ENCODE peak calls at places on chromosomes 16 and 17, in five cellular contexts. One of them, this sample, is unnamed.

GRCh38 chr17:6361733-6362132 is 73.2 kb downstream of the AIPL1 start:
- DNase-seq in activated T-helper 2 cell treated with anti-CD3 and anti-CD28 coated beads, Interferon-gamma antibody, Interleukin-2, Interleukin-4, amounts not matched to agents 10 μg/mL and 5 μg/mL and 100 μg/mL, durations not matched to agents 14 hours and 24 hours and 36 hours: no peak
- DNase-seq in OCI-M1: no peak
- DNase-seq in PC-9: no peak
- DNase-seq in HT-29: no peak
- DNase-seq in this sample: no peak

GRCh38 chr17:82301300-82301915 is 16.0 kb downstream of the CD7 start:
- DNase-seq in activated T-helper 2 cell treated with anti-CD3 and anti-CD28 coated beads, Interferon-gamma antibody, Interleukin-2, Interleukin-4, amounts not matched to agents 10 μg/mL and 5 μg/mL and 100 μg/mL, durations not matched to agents 14 hours and 24 hours and 36 hours: no peak
- DNase-seq in OCI-M1: no peak
- DNase-seq in PC-9: no peak
- DNase-seq in HT-29: no peak
- DNase-seq in this sample: no peak

GRCh38 chr17:79849953-79850352 is 10.7 kb upstream of the CBX4 start:
- DNase-seq in activated T-helper 2 cell treated with anti-CD3 and anti-CD28 coated beads, Interferon-gamma antibody, Interleukin-2, Interleukin-4, amounts not matched to agents 10 μg/mL and 5 μg/mL and 100 μg/mL, durations not matched to agents 14 hours and 24 hours and 36 hours: no peak
- DNase-seq in OCI-M1: no peak
- DNase-seq in PC-9: no peak
- DNase-seq in HT-29: no peak
- DNase-seq in this sample: no peak

GRCh38 chr16:67942200-67942509 is 1.8 kb downstream of the LCAT start:
- DNase-seq in activated T-helper 2 cell treated with anti-CD3 and anti-CD28 coated beads, Interferon-gamma antibody, Interleukin-2, Interleukin-4, amounts not matched to agents 10 μg/mL and 5 μg/mL and 100 μg/mL, durations not matched to agents 14 hours and 24 hours and 36 hours: peak; percentile 26
- DNase-seq in OCI-M1: peak; percentile 66
- DNase-seq in PC-9: peak; percentile 38
- DNase-seq in HT-29: peak; percentile 60
- DNase-seq in this sample: peak; percentile 54

GRCh38 chr17:29069526-29070041 is 26.6 kb downstream of the PIPOX start:
- DNase-seq in activated T-helper 2 cell treated with anti-CD3 and anti-CD28 coated beads, Interferon-gamma antibody, Interleukin-2, Interleukin-4, amounts not matched to agents 10 μg/mL and 5 μg/mL and 100 μg/mL, durations not matched to agents 14 hours and 24 hours and 36 hours: no peak
- DNase-seq in OCI-M1: no peak
- DNase-seq in PC-9: no peak
- DNase-seq in HT-29: peak; percentile 19
- DNase-seq in this sample: no peak

GRCh38 chr17:67460097-67460496 is 83.0 kb downstream of the PITPNC1 start:
- DNase-seq in activated T-helper 2 cell treated with anti-CD3 and anti-CD28 coated beads, Interferon-gamma antibody, Interleukin-2, Interleukin-4, amounts not matched to agents 10 μg/mL and 5 μg/mL and 100 μg/mL, durations not matched to agents 14 hours and 24 hours and 36 hours: no peak
- DNase-seq in OCI-M1: no peak
- DNase-seq in PC-9: no peak
- DNase-seq in HT-29: no peak
- DNase-seq in this sample: no peak

GRCh38 chr16:17560548-17560947 is 89.8 kb upstream of the XYLT1 start:
- DNase-seq in activated T-helper 2 cell treated with anti-CD3 and anti-CD28 coated beads, Interferon-gamma antibody, Interleukin-2, Interleukin-4, amounts not matched to agents 10 μg/mL and 5 μg/mL and 100 μg/mL, durations not matched to agents 14 hours and 24 hours and 36 hours: no peak
- DNase-seq in OCI-M1: no peak
- DNase-seq in PC-9: no peak
- DNase-seq in HT-29: no peak
- DNase-seq in this sample: no peak

GRCh38 chr17:57735707-57736106 is 9.4 kb downstream of the CCDC182 start:
- DNase-seq in activated T-helper 2 cell treated with anti-CD3 and anti-CD28 coated beads, Interferon-gamma antibody, Interleukin-2, Interleukin-4, amounts not matched to agents 10 μg/mL and 5 μg/mL and 100 μg/mL, durations not matched to agents 14 hours and 24 hours and 36 hours: no peak
- DNase-seq in OCI-M1: peak; percentile 38
- DNase-seq in PC-9: no peak
- DNase-seq in HT-29: peak; percentile 31
- DNase-seq in this sample: no peak

GRCh38 chr16:66486773-66487579 is 59.9 kb downstream of the BEAN1 start:
- DNase-seq in activated T-helper 2 cell treated with anti-CD3 and anti-CD28 coated beads, Interferon-gamma antibody, Interleukin-2, Interleukin-4, amounts not matched to agents 10 μg/mL and 5 μg/mL and 100 μg/mL, durations not matched to agents 14 hours and 24 hours and 36 hours: no peak
- DNase-seq in OCI-M1: peak; percentile 35
- DNase-seq in PC-9: peak; percentile 92
- DNase-seq in HT-29: no peak
- DNase-seq in this sample: no peak

GRCh38 chr17:82441686-82442487 is 8.7 kb downstream of the CYBC1 start:
- DNase-seq in activated T-helper 2 cell treated with anti-CD3 and anti-CD28 coated beads, Interferon-gamma antibody, Interleukin-2, Interleukin-4, amounts not matched to agents 10 μg/mL and 5 μg/mL and 100 μg/mL, durations not matched to agents 14 hours and 24 hours and 36 hours: no peak
- DNase-seq in OCI-M1: no peak
- DNase-seq in PC-9: no peak
- DNase-seq in HT-29: no peak
- DNase-seq in this sample: no peak

GRCh38 chr17:12963505-12963904 is 54.3 kb downstream of the ELAC2 start:
- DNase-seq in activated T-helper 2 cell treated with anti-CD3 and anti-CD28 coated beads, Interferon-gamma antibody, Interleukin-2, Interleukin-4, amounts not matched to agents 10 μg/mL and 5 μg/mL and 100 μg/mL, durations not matched to agents 14 hours and 24 hours and 36 hours: no peak
- DNase-seq in OCI-M1: no peak
- DNase-seq in PC-9: no peak
- DNase-seq in HT-29: no peak
- DNase-seq in this sample: peak; percentile 76

GRCh38 chr16:88924834-88925539 is 52.0 kb downstream of the CBFA2T3 start:
- DNase-seq in activated T-helper 2 cell treated with anti-CD3 and anti-CD28 coated beads, Interferon-gamma antibody, Interleukin-2, Interleukin-4, amounts not matched to agents 10 μg/mL and 5 μg/mL and 100 μg/mL, durations not matched to agents 14 hours and 24 hours and 36 hours: no peak
- DNase-seq in OCI-M1: no peak
- DNase-seq in PC-9: peak; percentile 91
- DNase-seq in HT-29: no peak
- DNase-seq in this sample: peak; percentile 82

GRCh38 chr17:49156256-49156655 is 23.7 kb downstream of the B4GALNT2 start:
- DNase-seq in activated T-helper 2 cell treated with anti-CD3 and anti-CD28 coated beads, Interferon-gamma antibody, Interleukin-2, Interleukin-4, amounts not matched to agents 10 μg/mL and 5 μg/mL and 100 μg/mL, durations not matched to agents 14 hours and 24 hours and 36 hours: no peak
- DNase-seq in OCI-M1: no peak
- DNase-seq in PC-9: no peak
- DNase-seq in HT-29: no peak
- DNase-seq in this sample: no peak

GRCh38 chr17:7845359-7846062 is 9.4 kb upstream of the TMEM88 start:
- DNase-seq in activated T-helper 2 cell treated with anti-CD3 and anti-CD28 coated beads, Interferon-gamma antibody, Interleukin-2, Interleukin-4, amounts not matched to agents 10 μg/mL and 5 μg/mL and 100 μg/mL, durations not matched to agents 14 hours and 24 hours and 36 hours: no peak
- DNase-seq in OCI-M1: no peak
- DNase-seq in PC-9: no peak
- DNase-seq in HT-29: no peak
- DNase-seq in this sample: no peak

GRCh38 chr17:53472586-53472985 is 350.1 kb upstream of the KIF2B start:
- DNase-seq in activated T-helper 2 cell treated with anti-CD3 and anti-CD28 coated beads, Interferon-gamma antibody, Interleukin-2, Interleukin-4, amounts not matched to agents 10 μg/mL and 5 μg/mL and 100 μg/mL, durations not matched to agents 14 hours and 24 hours and 36 hours: no peak
- DNase-seq in OCI-M1: no peak
- DNase-seq in PC-9: no peak
- DNase-seq in HT-29: no peak
- DNase-seq in this sample: no peak

GRCh38 chr17:79127534-79128135 is 53.0 kb downstream of the ENGASE start:
- DNase-seq in activated T-helper 2 cell treated with anti-CD3 and anti-CD28 coated beads, Interferon-gamma antibody, Interleukin-2, Interleukin-4, amounts not matched to agents 10 μg/mL and 5 μg/mL and 100 μg/mL, durations not matched to agents 14 hours and 24 hours and 36 hours: no peak
- DNase-seq in OCI-M1: no peak
- DNase-seq in PC-9: no peak
- DNase-seq in HT-29: no peak
- DNase-seq in this sample: no peak

GRCh38 chr17:59504821-59505220 is 60.6 kb upstream of the DHX40 start:
- DNase-seq in activated T-helper 2 cell treated with anti-CD3 and anti-CD28 coated beads, Interferon-gamma antibody, Interleukin-2, Interleukin-4, amounts not matched to agents 10 μg/mL and 5 μg/mL and 100 μg/mL, durations not matched to agents 14 hours and 24 hours and 36 hours: no peak
- DNase-seq in OCI-M1: no peak
- DNase-seq in PC-9: no peak
- DNase-seq in HT-29: no peak
- DNase-seq in this sample: no peak

GRCh38 chr17:41678907-41679739 is 9.6 kb upstream of the EIF1 start:
- DNase-seq in activated T-helper 2 cell treated with anti-CD3 and anti-CD28 coated beads, Interferon-gamma antibody, Interleukin-2, Interleukin-4, amounts not matched to agents 10 μg/mL and 5 μg/mL and 100 μg/mL, durations not matched to agents 14 hours and 24 hours and 36 hours: peak; percentile 79
- DNase-seq in OCI-M1: peak; percentile 98
- DNase-seq in PC-9: peak; percentile 67
- DNase-seq in HT-29: peak; percentile 40
- DNase-seq in this sample: peak; percentile 20

GRCh38 chr17:74566132-74566753 is 1.1 kb downstream of the CD300H start:
- DNase-seq in activated T-helper 2 cell treated with anti-CD3 and anti-CD28 coated beads, Interferon-gamma antibody, Interleukin-2, Interleukin-4, amounts not matched to agents 10 μg/mL and 5 μg/mL and 100 μg/mL, durations not matched to agents 14 hours and 24 hours and 36 hours: no peak
- DNase-seq in OCI-M1: peak; percentile 57
- DNase-seq in PC-9: peak; percentile 22
- DNase-seq in HT-29: peak; percentile 51
- DNase-seq in this sample: peak; percentile 73

GRCh38 chr16:88558457-88559442 is 11.5 kb upstream of the ZC3H18 start:
- DNase-seq in activated T-helper 2 cell treated with anti-CD3 and anti-CD28 coated beads, Interferon-gamma antibody, Interleukin-2, Interleukin-4, amounts not matched to agents 10 μg/mL and 5 μg/mL and 100 μg/mL, durations not matched to agents 14 hours and 24 hours and 36 hours: no peak
- DNase-seq in OCI-M1: peak; percentile 84
- DNase-seq in PC-9: peak; percentile 65
- DNase-seq in HT-29: peak; percentile 85
- DNase-seq in this sample: peak; percentile 32

GRCh38 chr17:57655564-57655963 is 89.5 kb downstream of the CCDC182 start:
- DNase-seq in activated T-helper 2 cell treated with anti-CD3 and anti-CD28 coated beads, Interferon-gamma antibody, Interleukin-2, Interleukin-4, amounts not matched to agents 10 μg/mL and 5 μg/mL and 100 μg/mL, durations not matched to agents 14 hours and 24 hours and 36 hours: no peak
- DNase-seq in OCI-M1: no peak
- DNase-seq in PC-9: no peak
- DNase-seq in HT-29: no peak
- DNase-seq in this sample: no peak

GRCh38 chr16:29736112-29736511 is 9.7 kb downstream of the C16orf54 start:
- DNase-seq in activated T-helper 2 cell treated with anti-CD3 and anti-CD28 coated beads, Interferon-gamma antibody, Interleukin-2, Interleukin-4, amounts not matched to agents 10 μg/mL and 5 μg/mL and 100 μg/mL, durations not matched to agents 14 hours and 24 hours and 36 hours: no peak
- DNase-seq in OCI-M1: no peak
- DNase-seq in PC-9: no peak
- DNase-seq in HT-29: no peak
- DNase-seq in this sample: no peak

GRCh38 chr17:61401280-61402072 is 1.8 kb downstream of the TBX2 start:
- DNase-seq in activated T-helper 2 cell treated with anti-CD3 and anti-CD28 coated beads, Interferon-gamma antibody, Interleukin-2, Interleukin-4, amounts not matched to agents 10 μg/mL and 5 μg/mL and 100 μg/mL, durations not matched to agents 14 hours and 24 hours and 36 hours: no peak
- DNase-seq in OCI-M1: no peak
- DNase-seq in PC-9: no peak
- DNase-seq in HT-29: no peak
- DNase-seq in this sample: no peak

GRCh38 chr16:21175397-21175796 is 16.9 kb downstream of the LDAF1 start:
- DNase-seq in activated T-helper 2 cell treated with anti-CD3 and anti-CD28 coated beads, Interferon-gamma antibody, Interleukin-2, Interleukin-4, amounts not matched to agents 10 μg/mL and 5 μg/mL and 100 μg/mL, durations not matched to agents 14 hours and 24 hours and 36 hours: no peak
- DNase-seq in OCI-M1: no peak
- DNase-seq in PC-9: no peak
- DNase-seq in HT-29: no peak
- DNase-seq in this sample: no peak

GRCh38 chr16:74837056-74837455 is 62.4 kb upstream of the FA2H start:
- DNase-seq in activated T-helper 2 cell treated with anti-CD3 and anti-CD28 coated beads, Interferon-gamma antibody, Interleukin-2, Interleukin-4, amounts not matched to agents 10 μg/mL and 5 μg/mL and 100 μg/mL, durations not matched to agents 14 hours and 24 hours and 36 hours: no peak
- DNase-seq in OCI-M1: no peak
- DNase-seq in PC-9: no peak
- DNase-seq in HT-29: no peak
- DNase-seq in this sample: peak; percentile 2

GRCh38 chr17:34178047-34178446 is 77.0 kb upstream of the CCL2 start:
- DNase-seq in activated T-helper 2 cell treated with anti-CD3 and anti-CD28 coated beads, Interferon-gamma antibody, Interleukin-2, Interleukin-4, amounts not matched to agents 10 μg/mL and 5 μg/mL and 100 μg/mL, durations not matched to agents 14 hours and 24 hours and 36 hours: no peak
- DNase-seq in OCI-M1: peak; percentile 17
- DNase-seq in PC-9: no peak
- DNase-seq in HT-29: peak; percentile 16
- DNase-seq in this sample: no peak

GRCh38 chr16:24151482-24151939 is 104.6 kb upstream of the CACNG3 start:
- DNase-seq in activated T-helper 2 cell treated with anti-CD3 and anti-CD28 coated beads, Interferon-gamma antibody, Interleukin-2, Interleukin-4, amounts not matched to agents 10 μg/mL and 5 μg/mL and 100 μg/mL, durations not matched to agents 14 hours and 24 hours and 36 hours: no peak
- DNase-seq in OCI-M1: no peak
- DNase-seq in PC-9: no peak
- DNase-seq in HT-29: no peak
- DNase-seq in this sample: no peak

GRCh38 chr17:10119203-10120112 is 78.9 kb downstream of the GAS7 start:
- DNase-seq in activated T-helper 2 cell treated with anti-CD3 and anti-CD28 coated beads, Interferon-gamma antibody, Interleukin-2, Interleukin-4, amounts not matched to agents 10 μg/mL and 5 μg/mL and 100 μg/mL, durations not matched to agents 14 hours and 24 hours and 36 hours: no peak
- DNase-seq in OCI-M1: no peak
- DNase-seq in PC-9: peak; percentile 83
- DNase-seq in HT-29: peak; percentile 85
- DNase-seq in this sample: no peak

GRCh38 chr17:16214190-16215001 is 938 bp downstream of the NCOR1 start:
- DNase-seq in activated T-helper 2 cell treated with anti-CD3 and anti-CD28 coated beads, Interferon-gamma antibody, Interleukin-2, Interleukin-4, amounts not matched to agents 10 μg/mL and 5 μg/mL and 100 μg/mL, durations not matched to agents 14 hours and 24 hours and 36 hours: no peak
- DNase-seq in OCI-M1: peak; percentile 40
- DNase-seq in PC-9: no peak
- DNase-seq in HT-29: peak; percentile 55
- DNase-seq in this sample: peak; percentile 44

This sample was measured in G401.